ENCODE peak calls at places on chromosomes 2 and 18, in four cellular contexts. Z is K562, W is GM12878, J is HepG2. H is an unnamed sample.

GRCh38 chr2:157476915-157477709 is 33.2 kb upstream of the CYTIP start:
- DNase-seq in Z (no peak), W (no peak), J (no peak), H (no peak)

GRCh38 chr18:13302611-13303267 is 84.2 kb downstream of the LDLRAD4 start:
- DNase-seq in Z (no peak), W (no peak), J (no peak), H (no peak)

GRCh38 chr2:10495311-10495987 is 47.3 kb upstream of the ODC1 start:
- DNase-seq in Z (no peak), W (no peak), J (no peak), H (no peak)

GRCh38 chr18:45755936-45756335 is 32.0 kb downstream of the SLC14A1 start:
- DNase-seq in Z (no peak), W (no peak), J (no peak), H (no peak)

GRCh38 chr2:141929331-141930252 is 201.2 kb downstream of the LRP1B start:
- DNase-seq in Z (no peak), W (no peak), J (no peak), H (no peak)

GRCh38 chr2:192155521-192156118 is 39.1 kb downstream of the TMEFF2 start:
- DNase-seq in Z (no peak), W (no peak), J (no peak), H (no peak)

GRCh38 chr2:70471129-70471528 is 82.5 kb downstream of the TGFA start:
- DNase-seq in Z (no peak), W (no peak), J (no peak), H (no peak)

GRCh38 chr2:104923665-104924064 is 69.8 kb downstream of the POU3F3 start:
- DNase-seq in Z (no peak), W (no peak), J (no peak), H (no peak)

GRCh38 chr2:19357383-19358241 is 811 bp downstream of the OSR1 start:
- DNase-seq in Z (no peak), W (no peak), J (no peak), H (no peak)

GRCh38 chr18:7133181-7133580 is 15.6 kb upstream of the LAMA1 start:
- DNase-seq in Z (no peak), W (no peak), J (no peak), H (no peak)

GRCh38 chr18:9914584-9915290 is 921 bp downstream of the VAPA start:
- DNase-seq in Z (peak; percentile 61), W (no peak), J (peak; percentile 51), H (peak; percentile 19)

GRCh38 chr2:119674711-119675500 is 4.1 kb upstream of the TMEM177 start:
- DNase-seq in Z (no peak), W (no peak), J (no peak), H (no peak)

GRCh38 chr2:70708376-70709199 is 59.4 kb downstream of the ADD2 start:
- DNase-seq in Z (no peak), W (no peak), J (no peak), H (no peak)

GRCh38 chr2:67839242-67839641 is 223.6 kb downstream of the C1D start:
- DNase-seq in Z (no peak), W (no peak), J (no peak), H (no peak)

GRCh38 chr2:23649819-23650218 is 264.8 kb downstream of the KLHL29 start:
- DNase-seq in Z (no peak), W (no peak), J (no peak), H (no peak)

GRCh38 chr2:98903767-98904485 is 32.1 kb downstream of the CRACDL start:
- DNase-seq in Z (no peak), W (no peak), J (no peak), H (no peak)

GRCh38 chr2:64202206-64202864 is 58.1 kb upstream of the PELI1 start:
- DNase-seq in Z (no peak), W (peak; percentile 45), J (no peak), H (no peak)

GRCh38 chr2:65053199-65053598 is 3.0 kb upstream of the CEP68 start:
- DNase-seq in Z (no peak), W (peak; percentile 91), J (no peak), H (no peak)

GRCh38 chr2:20181761-20182160 is 43.2 kb downstream of the SDC1 start:
- DNase-seq in Z (no peak), W (no peak), J (no peak), H (no peak)

GRCh38 chr2:119255760-119256573 is 32.3 kb downstream of the STEAP3 start:
- DNase-seq in Z (no peak), W (no peak), J (peak; percentile 38), H (no peak)

GRCh38 chr2:10359246-10359645 is 56.5 kb downstream of the HPCAL1 start:
- DNase-seq in Z (no peak), W (no peak), J (no peak), H (no peak)

GRCh38 chr2:229974271-229974670 is 52.0 kb downstream of the FBXO36 start:
- DNase-seq in Z (no peak), W (no peak), J (no peak), H (no peak)

GRCh38 chr2:120400546-120400945 is 54.6 kb downstream of the INHBB start:
- DNase-seq in Z (no peak), W (no peak), J (no peak), H (no peak)

GRCh38 chr2:46915281-46915810 is at the start of gene MCFD2:
- DNase-seq in Z (peak; percentile 39), W (no peak), J (no peak), H (no peak)

GRCh38 chr18:12027046-12027445 is 45.7 kb downstream of the IMPA2 start:
- DNase-seq in Z (no peak), W (no peak), J (no peak), H (no peak)

GRCh38 chr2:145415151-145415550 is 895.2 kb upstream of the ZEB2 start:
- DNase-seq in Z (no peak), W (no peak), J (no peak), H (no peak)

GRCh38 chr2:208142255-208142924 is 3.6 kb downstream of the CRYGB start:
- DNase-seq in Z (no peak), W (no peak), J (no peak), H (no peak)

GRCh38 chr2:109604597-109604996 is 9.2 kb downstream of the SEPTIN10 start:
- DNase-seq in Z (no peak), W (no peak), J (no peak), H (no peak)

GRCh38 chr18:24177499-24178133 is 38.8 kb downstream of the CABYR start:
- DNase-seq in Z (no peak), W (no peak), J (no peak), H (no peak)

GRCh38 chr2:2689313-2689712 is 358.2 kb upstream of the MYT1L start:
- DNase-seq in Z (no peak), W (no peak), J (no peak), H (no peak)

GRCh38 chr2:232487385-232488096 is at the start of gene ECEL1:
- DNase-seq in Z (no peak), W (no peak), J (no peak), H (peak; percentile 51)

GRCh38 chr2:154837035-154837434 is 138.5 kb downstream of the KCNJ3 start:
- DNase-seq in Z (no peak), W (no peak), J (no peak), H (no peak)

GRCh38 chr2:113060396-113060795 is 1.4 kb downstream of the IL36RN start:
- DNase-seq in Z (no peak), W (no peak), J (no peak), H (no peak)

GRCh38 chr2:215748446-215748845 is 264.9 kb downstream of the MREG start:
- DNase-seq in Z (no peak), W (no peak), J (no peak), H (no peak)
- TF ChIP-seq SP1 in Z (no peak), W (no peak), J (no peak), H (no peak)

GRCh38 chr2:239548965-239549595 is 148.3 kb upstream of the HDAC4 start:
- DNase-seq in Z (no peak), W (no peak), J (no peak), H (no peak)

GRCh38 chr2:239546541-239546940 is 145.7 kb upstream of the HDAC4 start:
- DNase-seq in Z (no peak), W (no peak), J (no peak), H (no peak)

GRCh38 chr2:239549711-239550265 is 149.0 kb upstream of the HDAC4 start:
- DNase-seq in Z (no peak), W (no peak), J (no peak), H (no peak)

GRCh38 chr2:239550336-239550735 is 149.5 kb upstream of the HDAC4 start:
- DNase-seq in Z (no peak), W (no peak), J (no peak), H (no peak)

GRCh38 chr2:239548491-239548890 is 147.7 kb upstream of the HDAC4 start:
- DNase-seq in Z (no peak), W (no peak), J (no peak), H (no peak)
- TF ChIP-seq FOXM1 in Z (no peak), W (no peak), J (no peak), H (no peak)

GRCh38 chr18:41870817-41871216 is 84.2 kb upstream of the PIK3C3 start:
- DNase-seq in Z (no peak), W (no peak), J (no peak), H (no peak)
- TF ChIP-seq BHLHE40 in Z (no peak), W (no peak), J (no peak), H (no peak)

GRCh38 chr2:240818293-240818542 is 1.8 kb downstream of the KIF1A start:
- DNase-seq in Z (no peak), W (no peak), J (no peak), H (no peak)

GRCh38 chr2:240815761-240816583 is 4.0 kb downstream of the KIF1A start:
- DNase-seq in Z (no peak), W (no peak), J (no peak), H (no peak)

GRCh38 chr2:240814946-240815760 is 4.9 kb downstream of the KIF1A start:
- DNase-seq in Z (no peak), W (no peak), J (no peak), H (no peak)

GRCh38 chr2:240817496-240818292 is 2.3 kb downstream of the KIF1A start:
- DNase-seq in Z (no peak), W (no peak), J (no peak), H (no peak)

DNA sequence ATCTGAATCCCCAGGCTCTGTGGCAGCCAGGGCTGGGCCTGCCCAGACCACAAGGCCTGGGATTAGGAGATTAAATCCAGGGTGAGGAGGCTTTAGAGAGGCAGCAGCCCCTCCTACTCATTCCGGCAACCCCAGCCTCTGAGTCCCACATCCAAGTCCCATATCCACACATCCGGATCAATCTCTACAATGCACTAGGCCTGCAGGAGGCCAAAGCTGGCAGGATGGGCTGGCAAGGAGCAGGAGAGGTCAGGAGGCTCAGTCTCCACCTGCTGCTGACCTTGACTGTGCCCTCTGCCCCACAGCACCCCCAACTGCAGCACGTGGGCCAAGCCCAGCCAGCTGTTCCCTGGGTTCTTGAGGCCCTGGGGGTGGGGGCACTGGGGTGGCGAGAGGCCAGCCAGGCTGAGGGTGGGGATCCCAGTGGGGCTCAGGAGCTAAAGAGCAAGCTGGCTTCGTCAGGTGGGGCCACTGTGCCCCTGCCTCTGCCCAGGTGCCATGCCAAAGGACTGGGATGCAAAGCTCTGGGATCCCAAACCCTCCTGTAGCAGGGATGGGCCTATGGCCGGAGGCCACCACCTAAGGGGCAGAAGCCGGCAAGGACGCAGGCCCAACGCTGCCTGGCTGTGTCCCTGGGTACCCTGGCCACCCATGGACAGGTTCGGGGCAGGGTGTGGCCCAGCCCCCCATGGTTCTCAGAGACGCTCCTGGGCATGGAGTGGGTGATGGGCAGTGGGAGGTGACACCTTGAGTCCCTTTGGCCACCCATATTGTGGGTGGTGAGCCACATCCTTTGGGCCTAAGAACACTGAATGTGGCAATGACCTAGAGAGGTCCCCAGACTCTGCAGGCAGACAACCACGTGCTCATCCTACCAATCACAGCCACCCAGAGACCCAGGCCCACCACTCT is 3.2 kb downstream of the KIF1A start:
- DNase-seq in Z (no peak), W (no peak), J (no peak), H (no peak)
- TF ChIP-seq SP1 in Z (no peak), W (no peak), J (no peak), H (no peak)